ENCODE peak calls at places on chromosomes 3 and 15, in seven cellular contexts. P is GM12865; B is NCI-H1436; Q is nephron progenitor cell; F is lung; L is cardiac muscle cell; Z is activated T-helper 1 cell treated with anti-CD3 and anti-CD28 coated beads, Interleukin-2, amount 50 U/mL, for 16 hours. G is an unnamed sample.

GRCh38 chr15:29465196-29465595 is 195.6 kb upstream of the NSMCE3 start:
- DNase-seq in P (no peak), B (no peak), Q (no peak), F (no peak), L (no peak), Z (no peak), G (no peak)

GRCh38 chr3:72470899-72471298 is 377.3 kb downstream of the SHQ1 start:
- DNase-seq in P (no peak), B (no peak), Q (no peak), F (no peak), L (no peak), Z (no peak), G (no peak)

GRCh38 chr3:171377859-171378258 is 82.3 kb downstream of the TNIK start:
- DNase-seq in P (no peak), B (no peak), Q (no peak), F (no peak), L (no peak), Z (no peak), G (no peak)

GRCh38 chr3:49276475-49277356 is at the start of gene C3orf62:
- DNase-seq in P (peak; percentile 85), B (no peak), Q (peak; percentile 47), F (peak; percentile 90), L (peak; percentile 94), Z (peak; percentile 60), G (peak; percentile 92)

GRCh38 chr3:134600166-134600670 is 50.6 kb downstream of the KY start:
- DNase-seq in P (no peak), B (no peak), Q (no peak), F (no peak), L (peak; percentile 29), Z (no peak), G (no peak)

GRCh38 chr3:159882784-159883779 is 105.6 kb upstream of the IL12A start:
- DNase-seq in P (no peak), B (peak; percentile 68), Q (no peak), F (no peak), L (peak; percentile 30), Z (no peak), G (no peak)

GRCh38 chr3:171219258-171219657 is 192.7 kb upstream of the SLC2A2 start:
- DNase-seq in P (no peak), B (no peak), Q (no peak), F (no peak), L (no peak), Z (no peak), G (no peak)

GRCh38 chr3:127789051-127789450 is 33.3 kb downstream of the MGLL start:
- DNase-seq in P (no peak), B (no peak), Q (no peak), F (no peak), L (no peak), Z (no peak), G (no peak)

GRCh38 chr3:48405343-48405881 is 24.5 kb downstream of the PLXNB1 start:
- DNase-seq in P (no peak), B (no peak), Q (no peak), F (no peak), L (no peak), Z (no peak), G (no peak)

GRCh38 chr15:91552555-91552954 is 301.0 kb upstream of the SLCO3A1 start:
- DNase-seq in P (no peak), B (no peak), Q (no peak), F (no peak), L (no peak), Z (no peak), G (no peak)

GRCh38 chr3:73611176-73611575 is 13.6 kb downstream of the PDZRN3 start:
- DNase-seq in P (no peak), B (no peak), Q (no peak), F (no peak), L (peak; percentile 79), Z (no peak), G (no peak)